ENCODE peak calls at places on chromosomes 2 and 18, in six cellular contexts. L is astrocyte, S is cardiac fibroblast, D is activated T-cell treated with anti-CD3 and anti-CD28 coated beads for 1 hour, G is GM23248, W is fibroblast of mammary gland. N is an unnamed sample.

GRCh38 chr2:176508984-176509383 is 239.7 kb downstream of the MTX2 start:
- DNase-seq in D (no peak), S (no peak), G (no peak), L (peak), W (peak), N (no peak)

GRCh38 chr2:156457523-156458228 is 21.5 kb downstream of the GPD2 start:
- DNase-seq in S (no peak), D (no peak), G (peak), L (no peak), W (no peak), N (no peak)

GRCh38 chr2:107635883-107636282 is 190.8 kb upstream of the RGPD4 start:
- DNase-seq in S (peak), G (peak), D (no peak), L (peak), W (peak), N (no peak)

GRCh38 chr18:12254137-12254819 is at the start of gene CIDEA:
- DNase-seq in G (peak), S (peak), D (no peak), L (no peak), W (no peak), N (peak)

GRCh38 chr18:59606193-59607175 is 90.7 kb downstream of the CCBE1 start:
- DNase-seq in G (no peak), W (peak), S (peak), L (peak), D (no peak), N (no peak)

GRCh38 chr2:68765739-68766377 is 31.2 kb downstream of the ARHGAP25 start:
- DNase-seq in W (peak), G (no peak), S (peak), D (no peak), L (peak), N (no peak)

GRCh38 chr2:10493075-10493635 is 45.0 kb upstream of the ODC1 start:
- DNase-seq in G (no peak), S (no peak), W (no peak), D (no peak), L (no peak), N (peak)

GRCh38 chr2:11077411-11077810 is 77.9 kb upstream of the SLC66A3 start:
- DNase-seq in S (no peak), W (no peak), L (no peak), G (no peak), D (no peak), N (no peak)

GRCh38 chr2:186822323-186822722 is 26.6 kb downstream of the ZSWIM2 start:
- DNase-seq in L (no peak), D (no peak), G (no peak), W (no peak), S (no peak), N (no peak)

GRCh38 chr2:95275601-95276243 is 1.5 kb downstream of the PROM2 start:
- DNase-seq in L (peak), S (peak), D (no peak), G (peak), W (no peak), N (no peak)

GRCh38 chr18:10499230-10499629 is 26.6 kb upstream of the NAPG start:
- DNase-seq in G (no peak), W (peak), L (no peak), S (no peak), D (no peak), N (no peak)

GRCh38 chr2:3043726-3044125 is 333.9 kb downstream of the EIPR1 start:
- DNase-seq in L (no peak), D (no peak), G (no peak), W (no peak), S (no peak), N (no peak)

GRCh38 chr2:168138911-168139310 is 108.5 kb downstream of the STK39 start:
- DNase-seq in D (no peak), G (no peak), W (no peak), L (no peak), S (no peak), N (no peak)

GRCh38 chr2:158297606-158298005 is 158.9 kb downstream of the CCDC148 start:
- DNase-seq in D (no peak), G (peak), L (peak), W (peak), S (peak), N (no peak)

GRCh38 chr2:219551412-219551811 is 7.6 kb downstream of the TMEM198 start:
- DNase-seq in S (no peak), W (peak), G (peak), D (no peak), L (peak), N (no peak)

GRCh38 chr18:23225518-23225917 is 90.2 kb downstream of the CABLES1 start:
- DNase-seq in L (peak), G (peak), S (peak), D (no peak), W (peak), N (no peak)

GRCh38 chr18:50097702-50098101 is 97.2 kb downstream of the MYO5B start:
- DNase-seq in G (peak), D (no peak), W (peak), L (peak), S (no peak), N (peak)

GRCh38 chr2:133936601-133937000 is 317.3 kb upstream of the MGAT5 start:
- DNase-seq in W (no peak), G (no peak), S (no peak), D (no peak), L (no peak), N (no peak)

GRCh38 chr2:207953354-207953753 is 72.0 kb downstream of the PLEKHM3 start:
- DNase-seq in D (no peak), L (no peak), S (peak), G (peak), W (no peak), N (no peak)

GRCh38 chr2:235444101-235444597 is 49.7 kb upstream of the AGAP1 start:
- DNase-seq in W (no peak), L (no peak), D (no peak), G (no peak), S (no peak), N (no peak)

GRCh38 chr2:77566582-77566981 is 44.4 kb upstream of the LRRTM4 start:
- DNase-seq in G (no peak), S (no peak), D (no peak), W (no peak), L (no peak), N (no peak)

GRCh38 chr2:174191342-174191886 is 56.9 kb downstream of the OLA1 start:
- DNase-seq in W (no peak), D (no peak), L (no peak), G (no peak), S (no peak), N (no peak)

GRCh38 chr2:149422991-149423338 is 92.6 kb downstream of the LYPD6 start:
- DNase-seq in G (no peak), S (no peak), D (no peak), L (no peak), W (no peak), N (no peak)

GRCh38 chr18:61766266-61766884 is 126.4 kb downstream of the RNF152 start:
- DNase-seq in L (no peak), W (no peak), S (no peak), G (no peak), D (no peak), N (no peak)

GRCh38 chr2:97726311-97727064 is 13.1 kb downstream of the ZAP70 start:
- DNase-seq in W (peak), L (peak), D (no peak), S (peak), G (no peak), N (no peak)

GRCh38 chr2:38076710-38077430 is 919 bp upstream of the CYP1B1 start:
- DNase-seq in W (peak), G (peak), D (no peak), L (peak), S (peak), N (no peak)

GRCh38 chr2:30237346-30238142 is 6.2 kb downstream of the LBH start:
- DNase-seq in W (peak), L (no peak), D (no peak), G (peak), S (peak), N (no peak)

GRCh38 chr2:28610583-28611201 is 114.8 kb downstream of the PLB1 start:
- DNase-seq in G (peak), D (no peak), L (peak), W (peak), S (peak), N (no peak)

GRCh38 chr2:200380833-200381542 is 74.5 kb downstream of the SPATS2L start:
- DNase-seq in L (peak), W (peak), S (peak), G (peak), D (no peak), N (no peak)

GRCh38 chr2:130834923-130835765 is 1.6 kb upstream of the ARHGEF4 start:
- DNase-seq in G (no peak), S (no peak), D (no peak), L (no peak), W (no peak), N (no peak)

GRCh38 chr2:46356993-46357392 is 59.8 kb downstream of the EPAS1 start:
- DNase-seq in D (no peak), L (no peak), W (no peak), G (no peak), S (no peak), N (no peak)

GRCh38 chr2:239768907-239769573 is 256.1 kb downstream of the NDUFA10 start:
- DNase-seq in W (no peak), S (no peak), G (no peak), D (no peak), L (no peak), N (no peak)

GRCh38 chr2:200758341-200758740 is 53.4 kb upstream of the BZW1 start:
- DNase-seq in W (no peak), L (no peak), D (no peak), G (no peak), S (no peak), N (no peak)

GRCh38 chr2:164785447-164785846 is 56.2 kb downstream of the COBLL1 start:
- DNase-seq in G (peak), L (peak), W (peak), D (no peak), S (peak), N (no peak)